ENCODE peak calls at places on chromosomes 7 and 10, in six cellular contexts. O is CD8-positive, alpha-beta memory T cell; Y is AG04450; A is Panc1; G is aorta; X is colonic mucosa. W is an unnamed sample.

GRCh38 chr10:63520463-63521388 is 475 bp upstream of the REEP3 start:
- DNase-seq in O (peak), Y (no peak), A (no peak), G (peak), X (peak), W (no peak)

GRCh38 chr10:19929466-19930140 is 113.4 kb downstream of the PLXDC2 start:
- DNase-seq in O (no peak), Y (peak), A (no peak), G (no peak), X (no peak), W (no peak)

GRCh38 chr10:13331641-13332040 is 16.5 kb downstream of the SEPHS1 start:
- DNase-seq in O (no peak), Y (no peak), A (no peak), G (peak), X (no peak), W (no peak)

GRCh38 chr7:60706-61105 is 131.7 kb upstream of the FAM20C start:
- DNase-seq in O (no peak), Y (no peak), A (no peak), G (no peak), X (no peak), W (no peak)

GRCh38 chr10:1158066-1158465 is 101.9 kb downstream of the WDR37 start:
- DNase-seq in O (no peak), Y (no peak), A (no peak), G (no peak), X (no peak), W (no peak)

GRCh38 chr10:75941181-75941580 is 509.8 kb downstream of the LRMDA start:
- DNase-seq in O (no peak), Y (no peak), A (no peak), G (no peak), X (no peak), W (no peak)

GRCh38 chr10:98414932-98415709 is at the start of gene PYROXD2:
- DNase-seq in O (peak), Y (peak), A (no peak), G (peak), X (peak), W (peak)

GRCh38 chr10:123997486-123998196 is 95.8 kb downstream of the CHST15 start:
- DNase-seq in O (no peak), Y (peak), A (no peak), G (peak), X (no peak), W (no peak)

GRCh38 chr10:88743999-88744398 is 15.8 kb upstream of the LIPN start:
- DNase-seq in O (no peak), Y (no peak), A (no peak), G (no peak), X (peak), W (no peak)

GRCh38 chr10:27143686-27144085 is 10.5 kb downstream of the YME1L1 start:
- DNase-seq in O (no peak), Y (no peak), A (no peak), G (no peak), X (no peak), W (no peak)

GRCh38 chr10:61937631-61938284 is 36.3 kb downstream of the ARID5B start:
- DNase-seq in O (no peak), Y (no peak), A (no peak), G (no peak), X (no peak), W (peak)

GRCh38 chr10:124626759-124627380 is 117.3 kb downstream of the FAM53B start:
- DNase-seq in O (no peak), Y (no peak), A (no peak), G (no peak), X (peak), W (no peak)

GRCh38 chr7:31020652-31021051 is 31.5 kb upstream of the ADCYAP1R1 start:
- DNase-seq in O (no peak), Y (no peak), A (no peak), G (no peak), X (no peak), W (no peak)

GRCh38 chr7:87702326-87702725 is 74.1 kb downstream of the RUNDC3B start:
- DNase-seq in O (no peak), Y (no peak), A (no peak), G (no peak), X (no peak), W (no peak)

GRCh38 chr10:69629519-69629896 is 539 bp upstream of the FAM241B start:
- DNase-seq in O (no peak), Y (no peak), A (no peak), G (no peak), X (no peak), W (no peak)

GRCh38 chr10:49666685-49667084 is 12.8 kb upstream of the C10orf53 start:
- DNase-seq in O (no peak), Y (no peak), A (no peak), G (no peak), X (no peak), W (no peak)

GRCh38 chr10:109327266-109327665 is 596.0 kb downstream of the XPNPEP1 start:
- DNase-seq in O (no peak), Y (no peak), A (no peak), G (no peak), X (no peak), W (no peak)

GRCh38 chr10:18400201-18400910 is 251.0 kb downstream of the NSUN6 start:
- DNase-seq in O (no peak), Y (no peak), A (no peak), G (no peak), X (peak), W (no peak)

GRCh38 chr7:8037151-8037550 is 68.6 kb downstream of the GLCCI1 start:
- DNase-seq in O (no peak), Y (no peak), A (no peak), G (no peak), X (no peak), W (no peak)

GRCh38 chr10:131088619-131089018 is 222.9 kb downstream of the TCERG1L start:
- DNase-seq in O (no peak), Y (no peak), A (no peak), G (no peak), X (no peak), W (no peak)

GRCh38 chr7:24842449-24843241 is 85.4 kb upstream of the GSDME start:
- DNase-seq in O (no peak), Y (no peak), A (no peak), G (no peak), X (no peak), W (peak)

GRCh38 chr7:92595281-92595680 is 5.1 kb upstream of the FAM133B start:
- DNase-seq in O (no peak), Y (no peak), A (no peak), G (no peak), X (no peak), W (no peak)

GRCh38 chr7:110779313-110779712 is 311.6 kb upstream of the LRRN3 start:
- DNase-seq in O (no peak), Y (no peak), A (no peak), G (no peak), X (no peak), W (no peak)

GRCh38 chr10:12980080-12980656 is 21.3 kb downstream of the CCDC3 start:
- DNase-seq in O (no peak), Y (no peak), A (no peak), G (no peak), X (no peak), W (no peak)

GRCh38 chr10:125761961-125762360 is 13.7 kb downstream of the MMP21 start:
- DNase-seq in O (no peak), Y (no peak), A (no peak), G (no peak), X (no peak), W (no peak)

GRCh38 chr7:39910108-39910869 is 39.8 kb upstream of the CDK13 start:
- DNase-seq in O (no peak), Y (peak), A (no peak), G (peak), X (no peak), W (peak)

GRCh38 chr7:51346136-51346535 is 29.5 kb upstream of the COBL start:
- DNase-seq in O (no peak), Y (no peak), A (no peak), G (no peak), X (no peak), W (no peak)

GRCh38 chr7:20198295-20198694 is 18.9 kb downstream of the MACC1 start:
- DNase-seq in O (no peak), Y (no peak), A (no peak), G (no peak), X (no peak), W (no peak)

GRCh38 chr10:35178305-35178704 is 51.7 kb downstream of the CREM start:
- DNase-seq in O (no peak), Y (no peak), A (no peak), G (no peak), X (no peak), W (no peak)

GRCh38 chr7:924541-925231 is 29.8 kb downstream of the ADAP1 start:
- DNase-seq in O (no peak), Y (no peak), A (no peak), G (peak), X (peak), W (no peak)

GRCh38 chr7:67692425-67692824 is 695.8 kb downstream of the TYW1 start:
- DNase-seq in O (no peak), Y (no peak), A (peak), G (no peak), X (no peak), W (no peak)

GRCh38 chr7:55569269-55569663 is 3.0 kb downstream of the VOPP1 start:
- DNase-seq in O (no peak), Y (no peak), A (no peak), G (no peak), X (no peak), W (no peak)

GRCh38 chr10:110226555-110226925 is 19.1 kb downstream of the MXI1 start:
- DNase-seq in O (peak), Y (peak), A (no peak), G (peak), X (peak), W (peak)

GRCh38 chr7:129925416-129926002 is 27.3 kb downstream of the UBE2H start:
- DNase-seq in O (no peak), Y (no peak), A (no peak), G (no peak), X (no peak), W (peak)

GRCh38 chr7:75866497-75867389 is 12.1 kb upstream of the RHBDD2 start:
- DNase-seq in O (peak), Y (no peak), A (peak), G (peak), X (peak), W (peak)

GRCh38 chr7:2687338-2687869 is 598 bp upstream of the AMZ1 start:
- DNase-seq in O (no peak), Y (no peak), A (no peak), G (no peak), X (no peak), W (no peak)

GRCh38 chr10:28981007-28981406 is 303.7 kb downstream of the BAMBI start:
- DNase-seq in O (no peak), Y (no peak), A (no peak), G (no peak), X (no peak), W (no peak)

GRCh38 chr7:44107116-44107960 is 3.2 kb downstream of the AEBP1 start:
- DNase-seq in O (no peak), Y (no peak), A (no peak), G (peak), X (no peak), W (no peak)
- H3K4me3 ChIP-seq in O (no peak), Y (no peak), A (no peak), G (no peak), X (no peak), W (no peak)

DNA sequence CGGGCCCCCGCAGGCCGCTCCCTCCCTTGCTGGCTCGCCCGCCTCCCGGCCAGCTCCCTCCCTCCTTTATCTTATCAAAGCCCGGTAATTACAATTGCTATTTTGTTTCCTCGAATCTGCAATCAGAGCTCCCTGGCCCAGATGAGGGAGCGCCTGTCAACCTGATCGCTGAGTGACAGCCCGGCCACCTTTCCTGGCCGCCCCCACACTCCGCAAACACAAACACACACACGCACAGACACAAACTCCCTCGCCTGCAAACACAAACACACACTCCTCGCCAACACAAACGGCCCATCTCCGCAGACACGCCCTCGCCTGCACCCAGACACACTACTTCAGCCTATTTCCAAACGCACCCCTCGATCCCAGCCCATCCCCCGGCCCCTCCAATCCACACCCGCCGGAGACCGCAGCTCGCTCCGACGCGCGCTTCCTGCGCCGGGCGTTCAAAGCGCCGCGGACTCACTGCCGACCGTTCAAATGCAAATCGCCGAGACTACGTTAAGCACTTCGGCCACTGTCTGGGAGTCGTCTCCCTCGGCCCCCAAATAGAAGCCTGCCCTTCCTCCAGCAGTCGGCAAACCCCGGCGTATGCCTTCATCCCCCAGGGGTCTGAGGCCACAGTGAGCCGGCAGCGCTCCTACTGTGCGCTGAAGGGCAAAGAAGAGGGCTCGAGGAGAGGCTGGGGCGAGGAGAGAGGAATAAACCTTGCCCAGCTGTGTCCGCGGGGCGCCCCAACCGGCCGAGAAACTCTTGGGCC is 3.0 kb upstream of the FGF8 start:
- DNase-seq in O (no peak), Y (no peak), A (no peak), G (peak), X (peak), W (peak)
- H3K4me3 ChIP-seq in O (peak), Y (peak), A (no peak), G (no peak), X (peak), W (peak)

GRCh38 chr10:86188326-86188725 is 178.3 kb downstream of the GRID1 start:
- DNase-seq in O (no peak), Y (no peak), A (no peak), G (no peak), X (no peak), W (no peak)
- H3K4me3 ChIP-seq in O (no peak), Y (no peak), A (no peak), G (no peak), X (no peak), W (no peak)

DNA sequence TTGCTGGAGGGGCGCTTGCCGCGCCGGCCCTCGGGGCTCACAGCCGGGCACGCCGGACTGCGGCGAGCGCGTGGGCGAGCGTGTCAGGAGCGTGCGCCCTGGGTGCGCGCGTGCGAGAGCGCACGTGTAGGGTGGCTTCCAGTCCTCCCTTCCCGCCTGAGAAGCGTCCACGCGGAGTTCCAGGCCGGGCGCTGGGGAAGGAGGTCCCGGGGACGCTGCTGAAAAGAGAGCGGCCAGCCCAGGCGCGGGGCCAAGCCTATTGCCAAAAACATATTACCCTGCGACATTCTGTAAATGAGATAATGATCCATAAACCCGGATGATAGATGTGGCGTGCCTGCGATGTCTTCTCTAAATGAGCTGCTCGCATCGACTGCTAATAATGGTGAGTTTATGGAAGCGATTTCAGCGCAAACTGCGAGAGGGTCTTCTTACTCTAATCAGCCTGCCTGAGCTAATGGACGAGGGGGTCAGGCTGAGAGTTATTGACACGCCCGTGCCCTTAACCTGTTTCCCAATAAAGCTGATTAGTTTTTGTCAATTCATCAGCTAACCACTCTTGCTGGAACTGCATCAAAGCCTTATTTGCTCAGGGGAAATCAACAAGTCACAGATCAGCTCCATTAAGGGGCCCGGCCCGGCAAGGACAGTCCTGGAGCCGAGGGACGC is 8.0 kb upstream of the MNX1 start:
- DNase-seq in O (no peak), Y (no peak), A (no peak), G (no peak), X (no peak), W (no peak)
- H3K4me3 ChIP-seq in O (no peak), Y (no peak), A (peak), G (no peak), X (no peak), W (no peak)

GRCh38 chr10:21281173-21281572 is 244.3 kb downstream of the SKIDA1 start:
- DNase-seq in O (no peak), Y (no peak), A (no peak), G (no peak), X (no peak), W (no peak)

GRCh38 chr10:21284301-21284700 is 241.2 kb downstream of the SKIDA1 start:
- DNase-seq in O (no peak), Y (no peak), A (no peak), G (no peak), X (no peak), W (no peak)

GRCh38 chr10:21280037-21280436 is 245.4 kb downstream of the SKIDA1 start:
- DNase-seq in O (no peak), Y (no peak), A (no peak), G (no peak), X (no peak), W (no peak)

GRCh38 chr10:21279217-21279575 is 246.3 kb downstream of the SKIDA1 start:
- DNase-seq in O (no peak), Y (no peak), A (no peak), G (no peak), X (no peak), W (no peak)

GRCh38 chr10:21281765-21282484 is 243.6 kb downstream of the SKIDA1 start:
- DNase-seq in O (no peak), Y (no peak), A (no peak), G (no peak), X (no peak), W (no peak)
- H3K4me3 ChIP-seq in O (no peak), Y (no peak), A (no peak), G (no peak), X (no peak), W (no peak)

GRCh38 chr7:134780166-134780853 is 876 bp downstream of the CALD1 start:
- DNase-seq in O (no peak), Y (no peak), A (no peak), G (no peak), X (no peak), W (peak)
- H3K4me3 ChIP-seq in O (no peak), Y (peak), A (peak), G (peak), X (peak), W (peak)

GRCh38 chr7:108454317-108454673 is 1.9 kb downstream of the NRCAM start:
- DNase-seq in O (no peak), Y (no peak), A (no peak), G (no peak), X (no peak), W (no peak)
- H3K4me3 ChIP-seq in O (no peak), Y (peak), A (peak), G (no peak), X (no peak), W (peak)

GRCh38 chr10:133356549-133356948 is 1.3 kb downstream of the FUOM start:
- DNase-seq in O (no peak), Y (no peak), A (no peak), G (no peak), X (no peak), W (no peak)
- H3K4me3 ChIP-seq in O (no peak), Y (peak), A (peak), G (no peak), X (peak), W (peak)